ENCODE peak calls at places on chromosomes 7 and 10, in nine cellular contexts. N is astrocyte of the spinal cord; G is HFF-Myc; T is upper lobe of right lung; U is B cell; Y is CD8-positive, alpha-beta T cell; C is WTC11; F is psoas muscle; P is choroid plexus epithelial cell. K is an unnamed sample.
A peak's percentile ranks its signal among the peaks of the same experiment; 100 is the strongest.

GRCh38 chr7:100720320-100720644 is at the start of gene EPO:
- DNase-seq in N (no peak), G (no peak), T (no peak), U (peak; percentile 55), Y (no peak), C (peak; percentile 26), F (no peak), P (no peak), K (no peak)

GRCh38 chr7:12490105-12490688 is 80.3 kb upstream of the SCIN start:
- DNase-seq in N (peak; percentile 49), G (peak; percentile 4), T (no peak), U (no peak), Y (no peak), C (no peak), F (no peak), P (peak; percentile 51), K (no peak)

GRCh38 chr10:88652621-88653020 is 11.6 kb upstream of the LIPF start:
- DNase-seq in N (no peak), G (no peak), T (no peak), U (no peak), Y (no peak), C (no peak), F (no peak), P (no peak), K (no peak)

GRCh38 chr7:4265676-4266075 is 416.4 kb upstream of the FOXK1 start:
- DNase-seq in N (no peak), G (no peak), T (no peak), U (no peak), Y (no peak), C (no peak), F (no peak), P (no peak), K (no peak)

GRCh38 chr10:80487791-80488538 is 33.9 kb downstream of the TSPAN14 start:
- DNase-seq in N (no peak), G (no peak), T (peak; percentile 83), U (no peak), Y (peak; percentile 80), C (no peak), F (no peak), P (no peak), K (no peak)

GRCh38 chr10:133458710-133459453 is 5.1 kb downstream of the SCART1 start:
- DNase-seq in N (no peak), G (no peak), T (no peak), U (peak; percentile 35), Y (no peak), C (no peak), F (no peak), P (no peak), K (no peak)

GRCh38 chr10:89275383-89275782 is 23.8 kb upstream of the LIPA start:
- DNase-seq in N (no peak), G (no peak), T (peak; percentile 61), U (no peak), Y (no peak), C (no peak), F (no peak), P (no peak), K (no peak)

GRCh38 chr10:24456319-24456718 is 247.4 kb downstream of the KIAA1217 start:
- DNase-seq in N (peak; percentile 94), G (no peak), T (no peak), U (no peak), Y (no peak), C (no peak), F (no peak), P (peak; percentile 92), K (peak; percentile 85)

GRCh38 chr7:47887016-47887640 is 61.1 kb downstream of the PKD1L1 start:
- DNase-seq in N (no peak), G (no peak), T (no peak), U (no peak), Y (no peak), C (no peak), F (no peak), P (no peak), K (no peak)

GRCh38 chr7:411677-412312 is 107.9 kb downstream of the PDGFA start:
- DNase-seq in N (no peak), G (no peak), T (no peak), U (no peak), Y (no peak), C (peak; percentile 3), F (no peak), P (no peak), K (no peak)

GRCh38 chr7:138864667-138865066 is 66.7 kb upstream of the ATP6V0A4 start:
- DNase-seq in N (peak; percentile 65), G (peak; percentile 31), T (no peak), U (no peak), Y (no peak), C (no peak), F (no peak), P (peak; percentile 84), K (peak; percentile 73)

GRCh38 chr7:155456772-155457543 is 971 bp upstream of the EN2 start:
- DNase-seq in N (peak; percentile 52), G (no peak), T (peak; percentile 80), U (peak; percentile 66), Y (no peak), C (peak; percentile 73), F (peak; percentile 79), P (peak; percentile 42), K (no peak)

GRCh38 chr7:6228865-6229264 is 43.6 kb downstream of the CYTH3 start:
- DNase-seq in N (peak; percentile 41), G (no peak), T (no peak), U (peak; percentile 57), Y (no peak), C (no peak), F (no peak), P (peak; percentile 78), K (no peak)

GRCh38 chr7:16028103-16028502 is 341.6 kb upstream of the MEOX2 start:
- DNase-seq in N (peak; percentile 72), G (peak; percentile 71), T (no peak), U (no peak), Y (no peak), C (no peak), F (no peak), P (peak; percentile 75), K (peak; percentile 81)

DNA sequence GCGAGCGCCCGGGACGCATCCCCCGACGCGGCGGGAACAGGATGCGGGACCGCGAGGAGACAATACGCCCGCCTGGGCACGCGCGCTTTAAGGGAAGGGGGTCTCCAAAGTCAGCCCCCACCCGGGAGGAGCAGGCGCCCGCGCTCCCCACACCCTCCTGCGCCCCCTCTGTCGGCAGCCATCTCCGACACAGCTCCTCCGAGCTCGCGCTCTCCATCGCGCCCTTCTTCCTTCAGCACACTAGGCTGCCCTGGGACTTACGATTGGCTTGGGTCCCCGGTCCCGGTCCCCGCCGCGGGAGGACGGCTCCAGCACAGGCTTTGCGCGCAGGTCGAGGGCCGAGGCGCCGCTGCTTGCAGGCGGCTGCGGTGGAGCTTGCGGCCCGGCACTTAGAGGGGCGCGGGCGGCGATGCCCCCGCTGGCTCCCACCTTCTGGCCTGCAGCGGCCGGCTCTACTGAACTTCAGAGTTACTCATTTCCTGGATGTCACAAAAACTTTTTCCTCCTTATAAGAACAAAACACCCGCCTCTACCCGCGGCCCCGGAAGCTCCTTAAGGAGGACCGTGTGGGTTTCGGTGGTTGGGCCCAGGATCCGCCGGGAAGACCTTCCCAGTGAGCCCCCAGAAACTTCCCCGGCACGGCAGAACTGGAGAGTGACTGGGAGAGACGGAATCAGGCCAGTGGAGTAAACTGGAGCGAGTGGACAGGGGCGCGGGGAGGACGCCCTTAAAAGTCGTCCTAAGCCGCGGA is at the start of gene ITPRIP:
- DNase-seq in N (peak; percentile 95), G (no peak), T (peak; percentile 89), U (peak; percentile 74), Y (peak; percentile 84), C (peak; percentile 68), F (peak; percentile 76), P (peak; percentile 93), K (peak; percentile 57)
- TF ChIP-seq CTCF in N (peak; percentile 16), G (no peak), T (peak; percentile 10), U (no peak), Y (no peak), C (no peak), F (no peak), P (peak; percentile 36), K (peak; percentile 33)

DNA sequence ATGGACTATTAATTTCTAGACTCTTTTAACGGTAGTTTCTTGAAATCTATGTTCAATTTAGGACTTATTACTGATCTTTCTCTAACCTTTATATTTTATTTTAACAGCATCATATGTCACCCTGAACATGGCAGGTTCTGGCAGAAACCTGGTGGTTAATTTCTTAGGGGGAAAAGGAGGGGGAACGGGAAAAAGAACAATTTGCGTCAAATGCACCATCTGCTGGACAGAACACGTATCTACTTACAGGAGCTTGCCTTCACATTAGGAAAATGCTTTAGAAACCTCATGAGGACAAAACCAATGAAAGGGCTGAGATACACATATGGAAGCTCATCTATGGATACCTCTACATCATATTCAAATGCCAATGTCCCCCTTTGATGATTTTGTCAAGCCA is 171.3 kb downstream of the GRM3 start:
- DNase-seq in N (peak; percentile 5), G (no peak), T (no peak), U (no peak), Y (no peak), C (peak; percentile 22), F (no peak), P (peak; percentile 11), K (no peak)
- TF ChIP-seq CTCF in N (peak; percentile 27), G (peak; percentile 26), T (peak; percentile 25), U (no peak), Y (no peak), C (peak; percentile 40), F (peak; percentile 48), P (peak; percentile 44), K (no peak)

DNA sequence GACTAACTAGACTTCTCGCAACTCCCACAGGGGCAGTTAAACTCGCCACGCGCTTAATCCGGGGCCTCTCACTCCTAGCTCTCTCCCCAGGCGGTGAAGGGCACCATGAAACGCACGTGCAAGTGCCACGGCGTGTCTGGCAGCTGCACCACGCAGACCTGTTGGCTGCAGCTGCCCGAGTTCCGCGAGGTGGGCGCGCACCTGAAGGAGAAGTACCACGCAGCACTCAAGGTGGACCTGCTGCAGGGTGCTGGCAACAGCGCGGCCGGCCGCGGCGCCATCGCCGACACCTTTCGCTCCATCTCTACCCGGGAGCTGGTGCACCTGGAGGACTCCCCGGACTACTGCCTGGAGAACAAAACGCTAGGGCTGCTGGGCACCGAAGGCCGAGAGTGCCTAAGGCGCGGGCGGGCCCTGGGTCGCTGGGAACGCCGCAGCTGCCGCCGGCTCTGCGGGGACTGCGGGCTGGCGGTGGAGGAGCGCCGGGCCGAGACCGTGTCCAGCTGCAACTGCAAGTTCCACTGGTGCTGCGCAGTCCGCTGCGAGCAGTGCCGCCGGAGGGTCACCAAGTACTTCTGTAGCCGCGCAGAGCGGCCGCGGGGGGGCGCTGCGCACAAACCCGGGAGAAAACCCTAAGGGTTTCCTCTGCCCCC is 19.5 kb downstream of the WNT8B start:
- DNase-seq in N (peak; percentile 69), G (peak; percentile 25), T (peak; percentile 89), U (peak; percentile 62), Y (peak; percentile 80), C (peak; percentile 81), F (peak; percentile 73), P (peak; percentile 74), K (peak; percentile 17)
- TF ChIP-seq CTCF in N (peak; percentile 90), G (peak; percentile 91), T (peak; percentile 84), U (peak; percentile 93), Y (peak; percentile 99), C (peak; percentile 80), F (peak; percentile 73), P (peak; percentile 85), K (peak; percentile 89)

DNA sequence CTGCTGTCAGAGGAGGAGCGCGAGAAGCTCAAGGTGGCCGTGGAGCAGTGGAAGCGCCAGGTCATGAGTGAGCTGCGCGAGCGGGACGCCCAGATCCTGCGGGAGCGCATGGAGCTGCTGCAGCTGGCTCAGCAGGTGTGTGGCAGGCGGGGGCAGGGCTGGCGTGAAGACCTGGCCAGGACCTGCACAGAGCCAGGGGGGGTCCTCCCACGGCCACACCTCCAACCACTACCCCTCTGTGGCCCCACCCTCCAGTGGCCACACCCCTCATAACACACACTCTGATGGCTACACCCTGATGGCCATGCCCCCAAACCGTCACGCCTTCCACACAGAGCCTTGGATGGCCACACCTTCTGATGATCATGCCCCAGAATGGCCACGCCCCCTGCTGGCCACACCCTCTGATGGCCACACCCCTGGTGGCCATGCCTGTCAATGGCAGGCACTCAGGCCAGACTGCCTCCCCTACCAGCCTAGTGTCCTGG is 23.4 kb upstream of the DPYSL4 start:
- DNase-seq in N (no peak), G (no peak), T (no peak), U (no peak), Y (no peak), C (peak; percentile 88), F (peak; percentile 23), P (no peak), K (no peak)
- TF ChIP-seq CTCF in N (no peak), G (peak; percentile 13), T (no peak), U (no peak), Y (no peak), C (peak; percentile 71), F (peak; percentile 26), P (no peak), K (no peak)

K was measured in AG09309.